ENCODE peak calls at places on chromosomes 6 and 20, in four cellular contexts. I is C1 segment of cervical spinal cord; K is T1000; H is activated CD4-positive, alpha-beta T cell treated with anti-CD3 and anti-CD28 coated beads, Interleukin-2, amount 10 ng/mL, durations not matched to agents 7 days and 5 days. F is an unnamed sample.

GRCh38 chr20:22052025-22052527 is 346.6 kb downstream of the PAX1 start:
- DNase-seq in I (no peak), K (no peak), H (no peak), F (no peak)

GRCh38 chr6:150600302-150601017 is 775 bp downstream of the PLEKHG1 start:
- DNase-seq in I (peak; percentile 58), K (peak; percentile 30), H (peak; percentile 61), F (peak; percentile 55)

GRCh38 chr6:33906413-33906812 is 102.6 kb upstream of the MLN start:
- DNase-seq in I (no peak), K (no peak), H (no peak), F (no peak)

GRCh38 chr6:160634706-160635105 is 29.4 kb downstream of the LPA start:
- DNase-seq in I (no peak), K (no peak), H (peak; percentile 6), F (no peak)

GRCh38 chr6:1812034-1812433 is 202.3 kb downstream of the FOXC1 start:
- DNase-seq in I (no peak), K (no peak), H (no peak), F (no peak)

GRCh38 chr20:10119336-10119735 is 84.5 kb downstream of the ANKEF1 start:
- DNase-seq in I (no peak), K (no peak), H (no peak), F (no peak)

GRCh38 chr20:61331542-61331941 is 79.5 kb downstream of the CDH4 start:
- DNase-seq in I (no peak), K (no peak), H (no peak), F (no peak)

GRCh38 chr20:19993937-19994667 is 23.1 kb upstream of the NAA20 start:
- DNase-seq in I (peak; percentile 31), K (no peak), H (no peak), F (no peak)

GRCh38 chr6:28580484-28580883 is 54.8 kb downstream of the GPX5 start:
- DNase-seq in I (no peak), K (no peak), H (no peak), F (no peak)

GRCh38 chr6:147689398-147689797 is 180.9 kb downstream of the SAMD5 start:
- DNase-seq in I (no peak), K (no peak), H (no peak), F (no peak)

GRCh38 chr6:166156942-166157341 is 10.7 kb downstream of the TBXT start:
- DNase-seq in I (no peak), K (no peak), H (no peak), F (no peak)

GRCh38 chr6:157272866-157273755 is 50.2 kb downstream of the TMEM242 start:
- DNase-seq in I (no peak), K (no peak), H (no peak), F (no peak)

GRCh38 chr20:1888796-1889463 is 6.3 kb upstream of the SIRPA start:
- DNase-seq in I (no peak), K (no peak), H (no peak), F (no peak)

GRCh38 chr20:36540551-36541211 is 638 bp upstream of the MYL9 start:
- DNase-seq in I (no peak), K (no peak), H (no peak), F (no peak)

GRCh38 chr6:142700032-142700431 is 244.9 kb downstream of the HIVEP2 start:
- DNase-seq in I (no peak), K (no peak), H (no peak), F (no peak)

GRCh38 chr6:89385156-89385667 is 26.9 kb downstream of the RRAGD start:
- DNase-seq in I (no peak), K (no peak), H (no peak), F (no peak)

GRCh38 chr6:89313006-89313405 is 2.1 kb downstream of the GABRR2 start:
- DNase-seq in I (peak; percentile 42), K (no peak), H (no peak), F (peak; percentile 71)

GRCh38 chr6:109669811-109670210 is 21.2 kb downstream of the AK9 start:
- DNase-seq in I (no peak), K (no peak), H (no peak), F (no peak)

GRCh38 chr20:49694450-49695071 is 19.1 kb downstream of the B4GALT5 start:
- DNase-seq in I (no peak), K (no peak), H (no peak), F (no peak)

F was measured in HTR-8/SVneo.